ENCODE peak calls at places on chromosome 13, in seven cellular contexts. J is brain microvascular endothelial cell, E is fibroblast of lung, V is gastrocnemius medialis, A is BJ, Z is right atrium auricular region, D is astrocyte. B is an unnamed sample.

GRCh38 chr13:47945738-47946137 is 55.3 kb downstream of the SUCLA2 start:
- DNase-seq in J (peak; percentile 90), E (peak; percentile 71), V (no peak), A (no peak), Z (no peak), D (peak; percentile 65), B (peak; percentile 70)

GRCh38 chr13:78609464-78610205 is 6.3 kb upstream of the POU4F1 start:
- DNase-seq in J (no peak), E (no peak), V (no peak), A (no peak), Z (no peak), D (no peak), B (no peak)

GRCh38 chr13:75091707-75092106 is 390.3 kb downstream of the TBC1D4 start:
- DNase-seq in J (no peak), E (no peak), V (no peak), A (no peak), Z (no peak), D (no peak), B (no peak)

GRCh38 chr13:58906329-58907007 is 1257.3 kb downstream of the DIAPH3 start:
- DNase-seq in J (no peak), E (peak; percentile 15), V (no peak), A (no peak), Z (no peak), D (peak; percentile 6), B (no peak)

GRCh38 chr13:100811906-100812305 is 137.3 kb upstream of the TMTC4 start:
- DNase-seq in J (no peak), E (no peak), V (no peak), A (no peak), Z (no peak), D (no peak), B (no peak)

GRCh38 chr13:48403151-48403631 is 9.7 kb downstream of the LPAR6 start:
- DNase-seq in J (no peak), E (no peak), V (no peak), A (no peak), Z (no peak), D (no peak), B (no peak)

GRCh38 chr13:25085125-25085742 is 10.7 kb upstream of the PABPC3 start:
- DNase-seq in J (peak; percentile 51), E (peak; percentile 37), V (no peak), A (no peak), Z (no peak), D (peak; percentile 13), B (peak; percentile 66)

GRCh38 chr13:78024996-78025395 is 106.4 kb upstream of the EDNRB start:
- DNase-seq in J (peak; percentile 6), E (no peak), V (no peak), A (no peak), Z (no peak), D (no peak), B (no peak)

GRCh38 chr13:41905600-41906254 is 55.2 kb downstream of the VWA8 start:
- DNase-seq in J (no peak), E (peak; percentile 36), V (no peak), A (no peak), Z (no peak), D (peak; percentile 22), B (peak; percentile 65)

GRCh38 chr13:30743319-30744055 is 8.1 kb downstream of the ALOX5AP start:
- DNase-seq in J (peak; percentile 99), E (peak; percentile 100), V (peak; percentile 22), A (peak; percentile 96), Z (peak; percentile 89), D (peak; percentile 100), B (peak; percentile 95)

GRCh38 chr13:45194081-45194939 is 6.5 kb downstream of the KCTD4 start:
- DNase-seq in J (peak; percentile 43), E (peak; percentile 77), V (no peak), A (no peak), Z (peak; percentile 74), D (peak; percentile 63), B (peak; percentile 78)

GRCh38 chr13:24459234-24459633 is 53.3 kb downstream of the PARP4 start:
- DNase-seq in J (peak; percentile 48), E (peak; percentile 56), V (no peak), A (peak; percentile 22), Z (no peak), D (peak; percentile 43), B (no peak)

GRCh38 chr13:48258002-48258401 is 25.0 kb downstream of the ITM2B start:
- DNase-seq in J (no peak), E (no peak), V (no peak), A (no peak), Z (no peak), D (no peak), B (no peak)

GRCh38 chr13:30735025-30735967 is at the start of gene ALOX5AP:
- DNase-seq in J (no peak), E (no peak), V (no peak), A (no peak), Z (no peak), D (no peak), B (no peak)

GRCh38 chr13:51523082-51523518 is 61.2 kb upstream of the WDFY2 start:
- DNase-seq in J (no peak), E (peak; percentile 68), V (no peak), A (no peak), Z (no peak), D (peak; percentile 59), B (peak; percentile 96)

GRCh38 chr13:48161530-48162179 is 66.8 kb upstream of the MED4 start:
- DNase-seq in J (no peak), E (no peak), V (peak; percentile 46), A (no peak), Z (peak; percentile 69), D (no peak), B (no peak)

GRCh38 chr13:42173789-42174343 is 98.1 kb upstream of the AKAP11 start:
- DNase-seq in J (no peak), E (no peak), V (no peak), A (no peak), Z (no peak), D (no peak), B (no peak)

GRCh38 chr13:51758691-51759090 is 45.3 kb downstream of the DHRS12 start:
- DNase-seq in J (no peak), E (no peak), V (no peak), A (no peak), Z (no peak), D (no peak), B (no peak)

GRCh38 chr13:31982124-31982523 is 49.5 kb upstream of the FRY start:
- DNase-seq in J (peak; percentile 11), E (peak; percentile 31), V (no peak), A (no peak), Z (no peak), D (peak; percentile 27), B (no peak)

GRCh38 chr13:29411493-29411892 is 184.0 kb downstream of the SLC7A1 start:
- DNase-seq in J (no peak), E (peak; percentile 36), V (no peak), A (peak; percentile 6), Z (no peak), D (peak; percentile 15), B (no peak)

GRCh38 chr13:35917252-35917941 is 213.8 kb downstream of the DCLK1 start:
- DNase-seq in J (no peak), E (peak; percentile 56), V (no peak), A (no peak), Z (no peak), D (peak; percentile 50), B (no peak)

GRCh38 chr13:85798999-85799646 is at the start of gene SLITRK6:
- DNase-seq in J (peak; percentile 79), E (peak; percentile 84), V (no peak), A (peak; percentile 47), Z (no peak), D (peak; percentile 76), B (peak; percentile 90)

GRCh38 chr13:102571075-102571474 is 25.7 kb upstream of the TPP2 start:
- DNase-seq in J (no peak), E (no peak), V (no peak), A (no peak), Z (no peak), D (no peak), B (peak; percentile 24)
- TF ChIP-seq CTCF in J (peak; percentile 18), E (no peak), V (no peak), A (no peak), Z (no peak), D (no peak), B (no peak)

GRCh38 chr13:99031725-99032298 is 53.9 kb upstream of the DOCK9 start:
- DNase-seq in J (no peak), E (no peak), V (no peak), A (no peak), Z (no peak), D (no peak), B (peak; percentile 42)

GRCh38 chr13:99027661-99028425 is 50.0 kb upstream of the DOCK9 start:
- DNase-seq in J (no peak), E (no peak), V (no peak), A (no peak), Z (no peak), D (no peak), B (no peak)

GRCh38 chr13:99027260-99027659 is 49.4 kb upstream of the DOCK9 start:
- DNase-seq in J (no peak), E (peak; percentile 87), V (no peak), A (no peak), Z (no peak), D (peak; percentile 86), B (no peak)

GRCh38 chr13:99029576-99029975 is 51.7 kb upstream of the DOCK9 start:
- DNase-seq in J (no peak), E (no peak), V (no peak), A (no peak), Z (no peak), D (no peak), B (no peak)

GRCh38 chr13:99028890-99029289 is 51.0 kb upstream of the DOCK9 start:
- DNase-seq in J (no peak), E (no peak), V (no peak), A (no peak), Z (no peak), D (no peak), B (no peak)
- TF ChIP-seq CTCF in J (peak; percentile 56), E (no peak), V (no peak), A (peak; percentile 20), Z (no peak), D (peak; percentile 12), B (no peak)

GRCh38 chr13:37059136-37059847 is at the start of gene SUPT20H:
- DNase-seq in J (peak; percentile 91), E (peak; percentile 92), V (peak; percentile 90), A (peak; percentile 45), Z (peak; percentile 87), D (peak; percentile 84), B (peak; percentile 89)
- TF ChIP-seq CTCF in J (no peak), E (no peak), V (no peak), A (no peak), Z (no peak), D (no peak), B (no peak)

DNA sequence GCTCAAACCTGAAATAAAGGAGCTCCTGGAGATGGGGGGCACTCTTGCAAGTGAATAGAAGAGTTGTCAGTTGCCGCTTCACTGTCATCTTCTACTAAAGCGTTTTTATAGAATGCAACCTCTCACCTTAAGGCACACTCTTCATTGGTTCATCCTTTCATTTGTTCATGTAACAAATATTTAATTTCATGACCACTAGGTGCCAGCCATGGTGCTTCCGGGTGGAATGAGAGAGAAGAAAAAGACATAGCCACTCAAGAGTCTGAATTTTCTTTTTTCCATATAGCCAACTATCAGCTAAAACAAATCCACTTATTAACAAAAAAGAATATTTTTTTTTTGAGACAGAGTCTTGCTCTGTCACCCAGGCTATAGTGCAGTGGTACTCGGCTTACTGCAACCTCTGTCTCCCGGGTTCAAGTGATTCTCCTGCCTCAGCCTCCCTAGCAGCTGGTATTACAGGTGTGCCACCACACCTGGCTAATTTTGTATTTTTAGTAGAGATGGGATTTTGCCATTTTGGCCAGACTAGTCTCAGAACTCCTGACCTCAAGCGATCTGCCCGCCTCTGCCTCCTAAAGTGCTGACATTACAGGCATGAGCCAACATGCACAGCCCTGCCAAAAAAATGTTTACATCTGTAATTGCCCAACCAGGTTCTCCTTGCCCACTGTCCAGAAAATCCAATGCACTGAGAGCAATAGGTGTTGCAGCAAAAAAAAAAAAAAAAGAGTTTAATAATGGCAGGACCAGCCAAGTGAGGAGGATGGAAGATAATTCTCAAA is 22.1 kb upstream of the SACS start:
- DNase-seq in J (no peak), E (no peak), V (no peak), A (no peak), Z (no peak), D (no peak), B (peak; percentile 68)
- TF ChIP-seq CTCF in J (peak; percentile 10), E (no peak), V (no peak), A (peak; percentile 2), Z (no peak), D (no peak), B (no peak)

B was measured in MCF 10A.